ENCODE peak calls at places on chromosomes 1 and 21, in eight cellular contexts. D is heart right ventricle; X is esophagus squamous epithelium; Q is stomach; E is neuronal stem cell; J is tibial artery; S is psoas muscle; V is CD8-positive, alpha-beta T cell. G is an unnamed sample.

GRCh38 chr1:47703161-47703825 is 265.4 kb downstream of the FOXD2 start:
- DNase-seq in D (no peak), X (no peak), Q (no peak), E (no peak), J (peak; percentile 89), S (no peak), V (no peak), G (no peak)

GRCh38 chr1:214303538-214303937 is 22.6 kb downstream of the SMYD2 start:
- DNase-seq in D (no peak), X (no peak), Q (no peak), E (no peak), J (no peak), S (no peak), V (no peak), G (no peak)

GRCh38 chr1:108712605-108713150 is at the start of gene FNDC7:
- DNase-seq in D (no peak), X (no peak), Q (no peak), E (no peak), J (no peak), S (no peak), V (no peak), G (peak; percentile 78)

GRCh38 chr1:210726621-210727020 is 397.9 kb downstream of the HHAT start:
- DNase-seq in D (peak; percentile 18), X (no peak), Q (no peak), E (peak; percentile 79), J (no peak), S (no peak), V (no peak), G (no peak)

GRCh38 chr1:187409341-187409740 is 580.6 kb downstream of the PLA2G4A start:
- DNase-seq in D (no peak), X (no peak), Q (no peak), E (no peak), J (no peak), S (no peak), V (no peak), G (no peak)

GRCh38 chr1:60600532-60600931 is 481.8 kb upstream of the NFIA start:
- DNase-seq in D (no peak), X (no peak), Q (no peak), E (no peak), J (no peak), S (no peak), V (no peak), G (no peak)

GRCh38 chr1:54857741-54858665 is 29.0 kb downstream of the DHCR24 start:
- DNase-seq in D (no peak), X (no peak), Q (peak; percentile 23), E (no peak), J (peak; percentile 46), S (peak; percentile 58), V (no peak), G (no peak)

GRCh38 chr1:100785399-100786082 is 66.0 kb downstream of the VCAM1 start:
- DNase-seq in D (no peak), X (no peak), Q (no peak), E (no peak), J (no peak), S (no peak), V (no peak), G (no peak)

GRCh38 chr1:58927026-58927721 is 143.3 kb upstream of the JUN start:
- DNase-seq in D (no peak), X (no peak), Q (no peak), E (no peak), J (no peak), S (no peak), V (no peak), G (no peak)

GRCh38 chr1:150017206-150017750 is 6.8 kb upstream of the OTUD7B start:
- DNase-seq in D (no peak), X (no peak), Q (peak; percentile 63), E (no peak), J (no peak), S (no peak), V (no peak), G (peak; percentile 42)

DNA sequence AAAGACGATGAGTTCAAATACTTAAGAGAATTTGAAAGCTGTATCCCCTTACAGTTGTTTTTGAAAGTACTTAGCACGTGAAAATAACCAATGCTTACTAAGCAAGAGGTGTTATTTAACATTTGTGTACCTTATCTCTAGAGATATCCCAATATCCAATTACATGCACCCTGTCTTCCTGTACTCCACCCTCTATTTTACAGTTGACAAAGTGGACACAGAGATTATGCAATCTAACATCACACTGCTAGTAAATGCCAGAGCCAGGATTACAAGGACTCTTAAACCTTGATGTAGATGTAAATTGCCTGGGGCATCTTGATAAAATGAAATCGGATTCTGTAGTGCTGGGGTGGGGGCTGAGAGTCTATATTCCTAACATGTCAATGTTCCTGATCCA is 72.0 kb downstream of the GDAP2 start:
- DNase-seq in D (no peak), X (no peak), Q (no peak), E (no peak), J (no peak), S (no peak), V (no peak), G (no peak)
- H3K36me3 ChIP-seq in D (no peaks in the 10 kb centered on the region), X (peaks cover 4% of the 10 kb centered on the region), Q (no peaks in the 10 kb centered on the region), E (peaks cover 11% of the 10 kb centered on the region), J (no peaks in the 10 kb centered on the region), S (peaks cover 28% of the 10 kb centered on the region), V (no peaks in the 10 kb centered on the region), G (no peaks in the 10 kb centered on the region)

DNA sequence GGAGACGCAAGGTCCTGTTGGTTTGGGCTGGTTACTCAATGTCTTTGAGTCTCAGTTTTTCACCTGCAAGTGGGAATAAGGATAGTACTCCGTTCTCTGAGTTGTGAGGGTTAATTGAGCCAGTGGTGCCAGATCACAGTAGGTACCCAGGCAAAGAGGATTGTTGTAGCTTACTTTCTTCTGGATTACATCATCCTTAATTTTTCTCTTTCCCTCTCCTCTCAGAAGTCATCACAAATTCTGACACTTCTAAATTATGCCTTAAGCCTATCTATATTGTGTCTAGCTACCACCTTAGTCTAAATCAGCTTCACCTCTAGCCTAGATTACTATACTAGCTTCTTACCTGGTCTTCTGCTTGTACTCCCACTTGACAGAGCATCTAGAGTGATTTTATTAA is 149.5 kb downstream of the ROR1 start:
- DNase-seq in D (no peak), X (no peak), Q (no peak), E (no peak), J (no peak), S (no peak), V (no peak), G (no peak)
- H3K4me3 ChIP-seq in D (no peak overlapping the region), X (no peak overlapping the region), Q (no peak overlapping the region), E (no peak overlapping the region), J (no peak overlapping the region), S (no peak overlapping the region), V (no peak overlapping the region), G (no peak overlapping the region)

GRCh38 chr1:197307551-197307950 is 39.5 kb downstream of the CRB1 start:
- DNase-seq in D (no peak), X (no peak), Q (no peak), E (no peak), J (no peak), S (no peak), V (no peak), G (no peak)
- H3K27me3 ChIP-seq in D (no peaks in the 10 kb centered on the region), X (no peaks in the 10 kb centered on the region), Q (no peaks in the 10 kb centered on the region), E (no peaks in the 10 kb centered on the region), J (no peaks in the 10 kb centered on the region), S (no peaks in the 10 kb centered on the region), V (no peaks in the 10 kb centered on the region), G (no peaks in the 10 kb centered on the region)

DNA sequence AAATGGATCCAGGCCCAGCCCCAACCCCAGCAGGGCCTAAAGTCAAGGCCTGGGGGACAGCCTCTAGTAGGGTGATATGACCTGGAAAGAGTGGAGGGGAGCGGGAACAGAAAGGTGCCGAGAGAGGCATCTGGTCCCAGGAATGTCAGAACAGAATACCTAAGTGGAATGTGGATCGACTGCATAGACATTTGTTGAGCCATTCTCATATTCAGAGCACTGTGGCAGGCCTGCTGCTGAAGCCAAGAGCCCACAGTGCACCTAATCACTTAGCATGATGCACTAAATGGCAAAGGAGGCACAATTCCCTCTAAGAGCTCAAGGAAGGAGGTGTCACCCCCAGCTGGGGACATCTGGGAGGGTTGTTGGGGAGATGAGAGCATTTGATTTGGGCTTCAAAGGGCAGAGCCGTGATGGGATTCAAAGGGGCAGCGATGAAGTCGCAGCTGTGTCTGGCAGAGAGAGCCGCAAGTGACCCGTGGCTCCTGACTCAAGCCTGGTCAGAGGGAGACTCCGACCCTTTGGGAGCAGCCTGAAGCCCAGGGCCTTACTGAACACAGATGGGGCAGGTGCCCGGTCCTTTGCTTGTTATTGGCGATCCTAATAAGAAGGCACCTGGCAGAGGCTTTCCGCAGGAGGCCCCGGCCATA is 8.6 kb upstream of the PKP1 start:
- DNase-seq in D (no peak), X (no peak), Q (no peak), E (no peak), J (no peak), S (no peak), V (no peak), G (no peak)
- H3K36me3 ChIP-seq in D (no peaks in the 10 kb centered on the region), X (no peaks in the 10 kb centered on the region), Q (no peaks in the 10 kb centered on the region), E (no peaks in the 10 kb centered on the region), J (no peaks in the 10 kb centered on the region), S (no peaks in the 10 kb centered on the region), V (no peaks in the 10 kb centered on the region), G (no peaks in the 10 kb centered on the region)

GRCh38 chr21:45030637-45031218 is 43.7 kb upstream of the ADARB1 start:
- DNase-seq in D (no peak), X (no peak), Q (no peak), E (no peak), J (peak; percentile 84), S (peak; percentile 54), V (no peak), G (peak; percentile 72)
- H3K4me3 ChIP-seq in D (no peak overlapping the region), X (no peak overlapping the region), Q (no peak overlapping the region), E (no peak overlapping the region), J (peak overlapping the region; percentile 30), S (no peak overlapping the region), V (no peak overlapping the region), G (no peak overlapping the region)

GRCh38 chr21:43274022-43274945 is 105.5 kb downstream of the CRYAA start:
- DNase-seq in D (no peak), X (no peak), Q (no peak), E (no peak), J (no peak), S (no peak), V (no peak), G (peak; percentile 47)
- H3K27me3 ChIP-seq in D (peaks cover 31% of the 10 kb centered on the region), X (no peaks in the 10 kb centered on the region), Q (no peaks in the 10 kb centered on the region), E (peaks cover 29% of the 10 kb centered on the region), J (no peaks in the 10 kb centered on the region), S (no peaks in the 10 kb centered on the region), V (no peaks in the 10 kb centered on the region), G (no peaks in the 10 kb centered on the region)

G was measured in H7.